ENCODE peak calls at places on chromosomes 4 and X, in seven cellular contexts. R, M, Y, C, A, I and Q are unnamed samples.

GRCh38 chr4:26821677-26822503 is 38.8 kb upstream of the STIM2 start:
- DNase-seq in A (no peak), M (no peak), C (peak), I (no peak), R (no peak), Y (no peak), Q (no peak)

GRCh38 chr4:53684448-53684847 is 93.2 kb upstream of the LNX1 start:
- DNase-seq in M (no peak), I (no peak), C (no peak), A (no peak), R (no peak), Y (no peak), Q (no peak)

GRCh38 chr4:180832086-180832485 is 1411.1 kb upstream of the TENM3 start:
- DNase-seq in R (no peak), C (peak), M (no peak), I (no peak), A (no peak), Y (no peak), Q (no peak)

GRCh38 chrX:7294483-7294882 is 146.5 kb upstream of the PUDP start:
- DNase-seq in M (no peak), Y (no peak), C (peak), I (no peak), A (no peak), R (no peak), Q (no peak)

GRCh38 chr4:185298728-185299394 is 89.5 kb downstream of the SNX25 start:
- DNase-seq in I (no peak), M (no peak), Y (no peak), A (no peak), R (no peak), C (no peak), Q (no peak)

GRCh38 chrX:52923781-52924241 is 26.7 kb downstream of the FAM156B start:
- DNase-seq in C (peak), Y (no peak), R (no peak), A (no peak), I (no peak), M (no peak), Q (peak)

GRCh38 chrX:43345166-43345565 is 310.9 kb upstream of the MAOA start:
- DNase-seq in I (no peak), Y (no peak), C (no peak), M (no peak), R (no peak), A (no peak), Q (no peak)

GRCh38 chr4:20356565-20356964 is 104.9 kb downstream of the SLIT2 start:
- DNase-seq in R (no peak), Y (no peak), I (no peak), C (no peak), A (no peak), M (no peak), Q (peak)

GRCh38 chr4:85928775-85929585 is 430.9 kb downstream of the MAPK10 start:
- DNase-seq in R (no peak), I (no peak), M (no peak), C (peak), Y (no peak), A (no peak), Q (peak)

GRCh38 chr4:184694412-184694956 is 39.4 kb downstream of the CENPU start:
- DNase-seq in C (no peak), A (no peak), I (no peak), M (no peak), Y (no peak), R (no peak), Q (no peak)

GRCh38 chr4:157706134-157706533 is 466.7 kb downstream of the GASK1B start:
- DNase-seq in R (no peak), I (no peak), Y (no peak), M (no peak), C (no peak), A (no peak), Q (no peak)

GRCh38 chrX:39726810-39727209 is 370.9 kb downstream of the BCOR start:
- DNase-seq in C (peak), Y (no peak), M (no peak), I (no peak), A (peak), R (no peak), Q (peak)

GRCh38 chr4:72489267-72489666 is 79.8 kb downstream of the ADAMTS3 start:
- DNase-seq in M (no peak), I (no peak), R (no peak), A (no peak), C (peak), Y (no peak), Q (peak)

GRCh38 chrX:22220941-22221340 is 51.8 kb upstream of the CBLL2 start:
- DNase-seq in C (peak), I (no peak), Y (no peak), R (no peak), M (no peak), A (no peak), Q (peak)

GRCh38 chrX:47586043-47586787 is 4.0 kb downstream of the TIMP1 start:
- DNase-seq in A (no peak), M (no peak), Y (no peak), R (no peak), I (no peak), C (no peak), Q (no peak)

GRCh38 chrX:122833230-122833629 is 350.8 kb upstream of the GRIA3 start:
- DNase-seq in C (no peak), A (no peak), M (no peak), Y (no peak), I (no peak), R (no peak), Q (no peak)